ENCODE peak calls at places on chromosomes 2 and 18, in ten cellular contexts. One of them, this sample, is unnamed.
A peak's percentile ranks its signal among the peaks of the same experiment; 100 is the strongest.

GRCh38 chr2:26577442-26578433 is 63.4 kb downstream of the CIB4 start:
- DNase-seq in thoracic aorta: no peak
- DNase-seq in activated CD8-positive, alpha-beta T cell treated with anti-CD3 and anti-CD28 coated beads for 36 hours: peak; percentile 78
- DNase-seq in HFF-Myc: peak; percentile 26
- DNase-seq in CD4-positive, alpha-beta T cell: peak; percentile 59
- DNase-seq in cardiac fibroblast: peak; percentile 73
- DNase-seq in CD8-positive, alpha-beta T cell: peak; percentile 52
- DNase-seq in nephron progenitor cell: peak; percentile 82
- DNase-seq in HCT116: peak; percentile 27
- DNase-seq in ovary: peak; percentile 79
- DNase-seq in this sample: peak; percentile 8

GRCh38 chr2:66446178-66446860 is 11.4 kb downstream of the MEIS1 start:
- DNase-seq in cardiac fibroblast: peak; percentile 33
- DNase-seq in CD4-positive, alpha-beta T cell: no peak
- DNase-seq in HFF-Myc: no peak
- DNase-seq in CD8-positive, alpha-beta T cell: no peak
- DNase-seq in HCT116: no peak
- DNase-seq in thoracic aorta: no peak
- DNase-seq in activated CD8-positive, alpha-beta T cell treated with anti-CD3 and anti-CD28 coated beads for 36 hours: no peak
- DNase-seq in ovary: peak; percentile 78
- DNase-seq in nephron progenitor cell: peak; percentile 74
- DNase-seq in this sample: no peak

GRCh38 chr2:64888591-64889309 is 100.4 kb upstream of the SLC1A4 start:
- DNase-seq in CD8-positive, alpha-beta T cell: no peak
- DNase-seq in ovary: no peak
- DNase-seq in CD4-positive, alpha-beta T cell: no peak
- DNase-seq in cardiac fibroblast: peak; percentile 72
- DNase-seq in nephron progenitor cell: no peak
- DNase-seq in HCT116: peak; percentile 68
- DNase-seq in activated CD8-positive, alpha-beta T cell treated with anti-CD3 and anti-CD28 coated beads for 36 hours: no peak
- DNase-seq in thoracic aorta: no peak
- DNase-seq in HFF-Myc: no peak
- DNase-seq in this sample: no peak

GRCh38 chr2:100895402-100895801 is 75.5 kb downstream of the NPAS2 start:
- DNase-seq in activated CD8-positive, alpha-beta T cell treated with anti-CD3 and anti-CD28 coated beads for 36 hours: no peak
- DNase-seq in HCT116: no peak
- DNase-seq in ovary: no peak
- DNase-seq in CD8-positive, alpha-beta T cell: no peak
- DNase-seq in CD4-positive, alpha-beta T cell: no peak
- DNase-seq in thoracic aorta: no peak
- DNase-seq in cardiac fibroblast: no peak
- DNase-seq in nephron progenitor cell: no peak
- DNase-seq in HFF-Myc: no peak
- DNase-seq in this sample: no peak

GRCh38 chr2:43312751-43313641 is 86.6 kb upstream of the ZFP36L2 start:
- DNase-seq in ovary: no peak
- DNase-seq in nephron progenitor cell: peak; percentile 11
- DNase-seq in cardiac fibroblast: no peak
- DNase-seq in thoracic aorta: no peak
- DNase-seq in CD8-positive, alpha-beta T cell: no peak
- DNase-seq in HCT116: no peak
- DNase-seq in CD4-positive, alpha-beta T cell: no peak
- DNase-seq in activated CD8-positive, alpha-beta T cell treated with anti-CD3 and anti-CD28 coated beads for 36 hours: no peak
- DNase-seq in HFF-Myc: peak; percentile 46
- DNase-seq in this sample: peak; percentile 64

GRCh38 chr18:25349926-25350560 is 1.9 kb downstream of the ZNF521 start:
- DNase-seq in thoracic aorta: no peak
- DNase-seq in HFF-Myc: no peak
- DNase-seq in cardiac fibroblast: peak; percentile 32
- DNase-seq in CD4-positive, alpha-beta T cell: no peak
- DNase-seq in activated CD8-positive, alpha-beta T cell treated with anti-CD3 and anti-CD28 coated beads for 36 hours: peak; percentile 1
- DNase-seq in CD8-positive, alpha-beta T cell: no peak
- DNase-seq in HCT116: no peak
- DNase-seq in ovary: peak; percentile 76
- DNase-seq in nephron progenitor cell: peak; percentile 64
- DNase-seq in this sample: no peak

GRCh38 chr2:71614976-71615768 is 161.8 kb downstream of the DYSF start:
- DNase-seq in activated CD8-positive, alpha-beta T cell treated with anti-CD3 and anti-CD28 coated beads for 36 hours: no peak
- DNase-seq in nephron progenitor cell: no peak
- DNase-seq in thoracic aorta: peak; percentile 49
- DNase-seq in HFF-Myc: no peak
- DNase-seq in ovary: peak; percentile 63
- DNase-seq in CD8-positive, alpha-beta T cell: no peak
- DNase-seq in HCT116: no peak
- DNase-seq in cardiac fibroblast: peak; percentile 96
- DNase-seq in CD4-positive, alpha-beta T cell: no peak
- DNase-seq in this sample: no peak

GRCh38 chr18:26869640-26870039 is 4.1 kb upstream of the AQP4 start:
- DNase-seq in HFF-Myc: no peak
- DNase-seq in thoracic aorta: no peak
- DNase-seq in ovary: no peak
- DNase-seq in HCT116: no peak
- DNase-seq in CD4-positive, alpha-beta T cell: no peak
- DNase-seq in cardiac fibroblast: no peak
- DNase-seq in activated CD8-positive, alpha-beta T cell treated with anti-CD3 and anti-CD28 coated beads for 36 hours: no peak
- DNase-seq in CD8-positive, alpha-beta T cell: no peak
- DNase-seq in nephron progenitor cell: no peak
- DNase-seq in this sample: no peak

GRCh38 chr2:26982102-26982742 is 11.8 kb downstream of the MAPRE3 start:
- DNase-seq in activated CD8-positive, alpha-beta T cell treated with anti-CD3 and anti-CD28 coated beads for 36 hours: peak; percentile 42
- DNase-seq in cardiac fibroblast: peak; percentile 83
- DNase-seq in HCT116: peak; percentile 36
- DNase-seq in thoracic aorta: peak; percentile 28
- DNase-seq in CD8-positive, alpha-beta T cell: no peak
- DNase-seq in HFF-Myc: peak; percentile 12
- DNase-seq in nephron progenitor cell: no peak
- DNase-seq in CD4-positive, alpha-beta T cell: peak; percentile 7
- DNase-seq in ovary: peak; percentile 81
- DNase-seq in this sample: no peak

GRCh38 chr2:185921048-185921756 is 182.6 kb downstream of the FSIP2 start:
- DNase-seq in cardiac fibroblast: no peak
- DNase-seq in nephron progenitor cell: no peak
- DNase-seq in HCT116: no peak
- DNase-seq in CD8-positive, alpha-beta T cell: no peak
- DNase-seq in CD4-positive, alpha-beta T cell: no peak
- DNase-seq in thoracic aorta: no peak
- DNase-seq in ovary: no peak
- DNase-seq in activated CD8-positive, alpha-beta T cell treated with anti-CD3 and anti-CD28 coated beads for 36 hours: no peak
- DNase-seq in HFF-Myc: no peak
- DNase-seq in this sample: no peak

GRCh38 chr2:50952596-50952995 is 79.3 kb downstream of the NRXN1 start:
- DNase-seq in activated CD8-positive, alpha-beta T cell treated with anti-CD3 and anti-CD28 coated beads for 36 hours: no peak
- DNase-seq in HCT116: peak; percentile 16
- DNase-seq in ovary: no peak
- DNase-seq in thoracic aorta: no peak
- DNase-seq in CD4-positive, alpha-beta T cell: no peak
- DNase-seq in nephron progenitor cell: no peak
- DNase-seq in CD8-positive, alpha-beta T cell: no peak
- DNase-seq in cardiac fibroblast: peak; percentile 29
- DNase-seq in HFF-Myc: no peak
- DNase-seq in this sample: no peak

GRCh38 chr2:5132281-5132680 is 559.9 kb upstream of the SOX11 start:
- DNase-seq in HFF-Myc: no peak
- DNase-seq in HCT116: no peak
- DNase-seq in CD8-positive, alpha-beta T cell: no peak
- DNase-seq in activated CD8-positive, alpha-beta T cell treated with anti-CD3 and anti-CD28 coated beads for 36 hours: no peak
- DNase-seq in ovary: no peak
- DNase-seq in cardiac fibroblast: no peak
- DNase-seq in thoracic aorta: no peak
- DNase-seq in nephron progenitor cell: no peak
- DNase-seq in CD4-positive, alpha-beta T cell: no peak
- DNase-seq in this sample: no peak

GRCh38 chr2:134145519-134145918 is 108.4 kb upstream of the MGAT5 start:
- DNase-seq in ovary: no peak
- DNase-seq in HCT116: no peak
- DNase-seq in activated CD8-positive, alpha-beta T cell treated with anti-CD3 and anti-CD28 coated beads for 36 hours: no peak
- DNase-seq in cardiac fibroblast: no peak
- DNase-seq in CD4-positive, alpha-beta T cell: no peak
- DNase-seq in nephron progenitor cell: no peak
- DNase-seq in HFF-Myc: no peak
- DNase-seq in thoracic aorta: no peak
- DNase-seq in CD8-positive, alpha-beta T cell: no peak
- DNase-seq in this sample: no peak

GRCh38 chr18:67151366-67151765 is 365.2 kb downstream of the DSEL start:
- DNase-seq in activated CD8-positive, alpha-beta T cell treated with anti-CD3 and anti-CD28 coated beads for 36 hours: no peak
- DNase-seq in CD8-positive, alpha-beta T cell: no peak
- DNase-seq in nephron progenitor cell: no peak
- DNase-seq in thoracic aorta: no peak
- DNase-seq in HFF-Myc: no peak
- DNase-seq in ovary: no peak
- DNase-seq in CD4-positive, alpha-beta T cell: no peak
- DNase-seq in cardiac fibroblast: no peak
- DNase-seq in HCT116: no peak
- DNase-seq in this sample: no peak

GRCh38 chr2:113876503-113877387 is 13.1 kb upstream of the ACTR3 start:
- DNase-seq in CD8-positive, alpha-beta T cell: peak; percentile 56
- DNase-seq in CD4-positive, alpha-beta T cell: peak; percentile 56
- DNase-seq in activated CD8-positive, alpha-beta T cell treated with anti-CD3 and anti-CD28 coated beads for 36 hours: peak; percentile 88
- DNase-seq in cardiac fibroblast: no peak
- DNase-seq in ovary: no peak
- DNase-seq in HFF-Myc: no peak
- DNase-seq in HCT116: peak; percentile 64
- DNase-seq in nephron progenitor cell: no peak
- DNase-seq in thoracic aorta: no peak
- DNase-seq in this sample: no peak

GRCh38 chr2:147632193-147632592 is 212.6 kb upstream of the ACVR2A start:
- DNase-seq in thoracic aorta: no peak
- DNase-seq in CD8-positive, alpha-beta T cell: no peak
- DNase-seq in HFF-Myc: no peak
- DNase-seq in cardiac fibroblast: no peak
- DNase-seq in activated CD8-positive, alpha-beta T cell treated with anti-CD3 and anti-CD28 coated beads for 36 hours: no peak
- DNase-seq in nephron progenitor cell: no peak
- DNase-seq in ovary: no peak
- DNase-seq in HCT116: no peak
- DNase-seq in CD4-positive, alpha-beta T cell: no peak
- DNase-seq in this sample: no peak

GRCh38 chr2:37869304-37869703 is 55.8 kb upstream of the RMDN2 start:
- DNase-seq in cardiac fibroblast: no peak
- DNase-seq in CD8-positive, alpha-beta T cell: no peak
- DNase-seq in HFF-Myc: no peak
- DNase-seq in nephron progenitor cell: no peak
- DNase-seq in HCT116: no peak
- DNase-seq in ovary: no peak
- DNase-seq in activated CD8-positive, alpha-beta T cell treated with anti-CD3 and anti-CD28 coated beads for 36 hours: no peak
- DNase-seq in CD4-positive, alpha-beta T cell: no peak
- DNase-seq in thoracic aorta: no peak
- DNase-seq in this sample: no peak

GRCh38 chr2:216130346-216130951 is 21.3 kb downstream of the XRCC5 start:
- DNase-seq in CD4-positive, alpha-beta T cell: no peak
- DNase-seq in HCT116: no peak
- DNase-seq in CD8-positive, alpha-beta T cell: no peak
- DNase-seq in nephron progenitor cell: no peak
- DNase-seq in thoracic aorta: no peak
- DNase-seq in cardiac fibroblast: peak; percentile 58
- DNase-seq in activated CD8-positive, alpha-beta T cell treated with anti-CD3 and anti-CD28 coated beads for 36 hours: no peak
- DNase-seq in HFF-Myc: no peak
- DNase-seq in ovary: no peak
- DNase-seq in this sample: no peak
- TF ChIP-seq CTCF in CD4-positive, alpha-beta T cell: no peak
- TF ChIP-seq CTCF in HCT116: no peak
- TF ChIP-seq CTCF in CD8-positive, alpha-beta T cell: no peak
- TF ChIP-seq CTCF in nephron progenitor cell: no peak
- TF ChIP-seq CTCF in thoracic aorta: no peak
- TF ChIP-seq CTCF in cardiac fibroblast: no peak
- TF ChIP-seq CTCF in activated CD8-positive, alpha-beta T cell treated with anti-CD3 and anti-CD28 coated beads for 36 hours: no peak
- TF ChIP-seq CTCF in HFF-Myc: peak; percentile 12
- TF ChIP-seq CTCF in ovary: no peak
- TF ChIP-seq CTCF in this sample: peak; percentile 9

GRCh38 chr2:36530983-36531354 is 67.0 kb downstream of the FEZ2 start:
- DNase-seq in HFF-Myc: no peak
- DNase-seq in ovary: no peak
- DNase-seq in nephron progenitor cell: no peak
- DNase-seq in cardiac fibroblast: peak; percentile 93
- DNase-seq in HCT116: no peak
- DNase-seq in CD4-positive, alpha-beta T cell: no peak
- DNase-seq in thoracic aorta: no peak
- DNase-seq in activated CD8-positive, alpha-beta T cell treated with anti-CD3 and anti-CD28 coated beads for 36 hours: no peak
- DNase-seq in CD8-positive, alpha-beta T cell: no peak
- DNase-seq in this sample: no peak
- TF ChIP-seq CTCF in HFF-Myc: no peak
- TF ChIP-seq CTCF in ovary: no peak
- TF ChIP-seq CTCF in nephron progenitor cell: no peak
- TF ChIP-seq CTCF in cardiac fibroblast: peak; percentile 44
- TF ChIP-seq CTCF in HCT116: peak; percentile 3
- TF ChIP-seq CTCF in CD4-positive, alpha-beta T cell: no peak
- TF ChIP-seq CTCF in thoracic aorta: peak; percentile 47
- TF ChIP-seq CTCF in activated CD8-positive, alpha-beta T cell treated with anti-CD3 and anti-CD28 coated beads for 36 hours: no peak
- TF ChIP-seq CTCF in CD8-positive, alpha-beta T cell: no peak
- TF ChIP-seq CTCF in this sample: no peak

GRCh38 chr18:5488844-5489243 is 55.0 kb downstream of the EPB41L3 start:
- DNase-seq in thoracic aorta: no peak
- DNase-seq in activated CD8-positive, alpha-beta T cell treated with anti-CD3 and anti-CD28 coated beads for 36 hours: no peak
- DNase-seq in ovary: peak; percentile 49
- DNase-seq in HCT116: no peak
- DNase-seq in cardiac fibroblast: peak; percentile 26
- DNase-seq in HFF-Myc: no peak
- DNase-seq in CD8-positive, alpha-beta T cell: no peak
- DNase-seq in nephron progenitor cell: no peak
- DNase-seq in CD4-positive, alpha-beta T cell: no peak
- DNase-seq in this sample: no peak
- TF ChIP-seq CTCF in thoracic aorta: no peak
- TF ChIP-seq CTCF in activated CD8-positive, alpha-beta T cell treated with anti-CD3 and anti-CD28 coated beads for 36 hours: no peak
- TF ChIP-seq CTCF in ovary: no peak
- TF ChIP-seq CTCF in HCT116: no peak
- TF ChIP-seq CTCF in cardiac fibroblast: no peak
- TF ChIP-seq CTCF in HFF-Myc: no peak
- TF ChIP-seq CTCF in CD8-positive, alpha-beta T cell: no peak
- TF ChIP-seq CTCF in nephron progenitor cell: no peak
- TF ChIP-seq CTCF in CD4-positive, alpha-beta T cell: no peak
- TF ChIP-seq CTCF in this sample: no peak

DNA sequence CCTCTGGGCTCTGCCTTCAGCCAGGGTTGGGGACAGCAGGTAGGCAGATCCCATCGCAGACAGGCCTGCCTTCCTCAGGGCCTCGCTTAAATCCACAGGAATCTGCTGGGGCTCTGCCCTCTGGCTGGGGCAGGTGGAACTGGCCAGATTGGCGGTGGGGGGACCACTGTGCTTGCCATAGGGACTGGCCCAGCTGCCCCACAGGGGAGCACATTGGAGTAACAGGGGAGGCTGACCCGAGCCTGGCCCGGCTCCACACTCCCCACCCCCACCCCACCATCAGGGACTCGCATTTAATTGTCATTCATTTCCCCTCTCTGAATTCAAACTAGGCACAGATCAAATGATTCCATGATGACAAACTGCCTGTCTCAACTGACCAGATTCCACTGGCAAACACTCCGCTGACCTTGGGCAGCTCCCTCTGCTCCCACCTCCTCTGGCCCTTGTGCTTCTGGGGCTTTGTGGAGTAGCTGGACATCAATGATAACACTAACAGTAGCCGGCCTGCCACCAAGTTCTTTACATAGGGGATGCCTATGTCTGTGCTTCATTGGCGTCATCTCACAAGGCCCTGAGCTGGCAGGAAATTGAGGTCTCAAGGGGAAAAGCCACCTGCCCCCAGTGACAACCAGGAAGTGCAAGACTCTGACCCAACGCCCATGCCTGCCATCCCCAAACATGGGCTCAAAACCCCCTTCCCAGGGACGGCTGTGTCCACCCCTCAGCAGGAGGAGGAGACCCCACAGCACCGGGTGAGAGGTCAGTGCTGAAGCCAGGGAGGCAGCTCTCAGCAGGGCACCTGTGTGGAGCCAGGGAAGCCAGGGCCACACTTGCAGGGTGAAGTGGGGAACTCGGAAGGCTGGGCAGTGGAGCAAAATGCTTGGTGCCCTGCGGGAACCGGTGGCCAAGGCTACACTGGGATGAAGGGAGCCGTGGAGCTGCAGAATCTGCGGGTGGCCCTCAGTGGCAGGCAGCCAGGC is 2.1 kb upstream of the B3GNT7 start:
- DNase-seq in ovary: no peak
- DNase-seq in HCT116: no peak
- DNase-seq in HFF-Myc: no peak
- DNase-seq in cardiac fibroblast: no peak
- DNase-seq in CD4-positive, alpha-beta T cell: no peak
- DNase-seq in activated CD8-positive, alpha-beta T cell treated with anti-CD3 and anti-CD28 coated beads for 36 hours: peak; percentile 72
- DNase-seq in nephron progenitor cell: no peak
- DNase-seq in thoracic aorta: no peak
- DNase-seq in CD8-positive, alpha-beta T cell: peak; percentile 34
- DNase-seq in this sample: no peak
- TF ChIP-seq CTCF in ovary: no peak
- TF ChIP-seq CTCF in HCT116: peak; percentile 24
- TF ChIP-seq CTCF in HFF-Myc: peak; percentile 14
- TF ChIP-seq CTCF in cardiac fibroblast: peak; percentile 19
- TF ChIP-seq CTCF in CD4-positive, alpha-beta T cell: no peak
- TF ChIP-seq CTCF in activated CD8-positive, alpha-beta T cell treated with anti-CD3 and anti-CD28 coated beads for 36 hours: no peak
- TF ChIP-seq CTCF in nephron progenitor cell: no peak
- TF ChIP-seq CTCF in thoracic aorta: no peak
- TF ChIP-seq CTCF in CD8-positive, alpha-beta T cell: no peak
- TF ChIP-seq CTCF in this sample: no peak